ENCODE peak calls at places on chromosomes 3 and 15, in eight cellular contexts. One of them, this sample, is unnamed.

GRCh38 chr15:85749261-85750151 is 45.2 kb downstream of the KLHL25 start:
- DNase-seq in hypothalamus: no peak
- DNase-seq in testis: peak
- DNase-seq in stimulated activated naive CD4-positive, alpha-beta T cell treated with Interleukin-2 at 50 U/mL for 16 hours: no peak
- DNase-seq in fibroblast of pulmonary artery: no peak
- DNase-seq in dorsolateral prefrontal cortex: no peak
- DNase-seq in central memory CD4-positive, alpha-beta T cell: no peak
- DNase-seq in ascending aorta: no peak
- DNase-seq in this sample: no peak

GRCh38 chr15:40567111-40567510 is 2.0 kb upstream of the RPUSD2 start:
- DNase-seq in hypothalamus: no peak
- DNase-seq in testis: no peak
- DNase-seq in stimulated activated naive CD4-positive, alpha-beta T cell treated with Interleukin-2 at 50 U/mL for 16 hours: no peak
- DNase-seq in fibroblast of pulmonary artery: peak
- DNase-seq in dorsolateral prefrontal cortex: no peak
- DNase-seq in central memory CD4-positive, alpha-beta T cell: no peak
- DNase-seq in ascending aorta: no peak
- DNase-seq in this sample: no peak

GRCh38 chr3:169432692-169433432 is 230.7 kb downstream of the MECOM start:
- DNase-seq in hypothalamus: no peak
- DNase-seq in testis: no peak
- DNase-seq in stimulated activated naive CD4-positive, alpha-beta T cell treated with Interleukin-2 at 50 U/mL for 16 hours: no peak
- DNase-seq in fibroblast of pulmonary artery: no peak
- DNase-seq in dorsolateral prefrontal cortex: no peak
- DNase-seq in central memory CD4-positive, alpha-beta T cell: no peak
- DNase-seq in ascending aorta: no peak
- DNase-seq in this sample: no peak

GRCh38 chr3:185737020-185737419 is 87.8 kb downstream of the IGF2BP2 start:
- DNase-seq in hypothalamus: no peak
- DNase-seq in testis: no peak
- DNase-seq in stimulated activated naive CD4-positive, alpha-beta T cell treated with Interleukin-2 at 50 U/mL for 16 hours: no peak
- DNase-seq in fibroblast of pulmonary artery: peak
- DNase-seq in dorsolateral prefrontal cortex: no peak
- DNase-seq in central memory CD4-positive, alpha-beta T cell: no peak
- DNase-seq in ascending aorta: no peak
- DNase-seq in this sample: no peak

GRCh38 chr3:67292356-67293225 is 294.5 kb downstream of the KBTBD8 start:
- DNase-seq in hypothalamus: no peak
- DNase-seq in testis: no peak
- DNase-seq in stimulated activated naive CD4-positive, alpha-beta T cell treated with Interleukin-2 at 50 U/mL for 16 hours: no peak
- DNase-seq in fibroblast of pulmonary artery: peak
- DNase-seq in dorsolateral prefrontal cortex: no peak
- DNase-seq in central memory CD4-positive, alpha-beta T cell: no peak
- DNase-seq in ascending aorta: no peak
- DNase-seq in this sample: no peak

GRCh38 chr3:187744169-187745151 is 808 bp downstream of the BCL6 start:
- DNase-seq in hypothalamus: no peak
- DNase-seq in testis: peak
- DNase-seq in stimulated activated naive CD4-positive, alpha-beta T cell treated with Interleukin-2 at 50 U/mL for 16 hours: peak
- DNase-seq in fibroblast of pulmonary artery: peak
- DNase-seq in dorsolateral prefrontal cortex: no peak
- DNase-seq in central memory CD4-positive, alpha-beta T cell: peak
- DNase-seq in ascending aorta: no peak
- DNase-seq in this sample: no peak

GRCh38 chr15:68391084-68391483 is 40.9 kb downstream of the ITGA11 start:
- DNase-seq in hypothalamus: no peak
- DNase-seq in testis: no peak
- DNase-seq in stimulated activated naive CD4-positive, alpha-beta T cell treated with Interleukin-2 at 50 U/mL for 16 hours: no peak
- DNase-seq in fibroblast of pulmonary artery: no peak
- DNase-seq in dorsolateral prefrontal cortex: no peak
- DNase-seq in central memory CD4-positive, alpha-beta T cell: no peak
- DNase-seq in ascending aorta: no peak
- DNase-seq in this sample: no peak

GRCh38 chr3:38133557-38134405 is 3.1 kb downstream of the ACAA1 start:
- DNase-seq in hypothalamus: no peak
- DNase-seq in testis: no peak
- DNase-seq in stimulated activated naive CD4-positive, alpha-beta T cell treated with Interleukin-2 at 50 U/mL for 16 hours: no peak
- DNase-seq in fibroblast of pulmonary artery: no peak
- DNase-seq in dorsolateral prefrontal cortex: no peak
- DNase-seq in central memory CD4-positive, alpha-beta T cell: no peak
- DNase-seq in ascending aorta: no peak
- DNase-seq in this sample: no peak

GRCh38 chr3:174342206-174342605 is 516.9 kb upstream of the NAALADL2 start:
- DNase-seq in hypothalamus: no peak
- DNase-seq in testis: no peak
- DNase-seq in stimulated activated naive CD4-positive, alpha-beta T cell treated with Interleukin-2 at 50 U/mL for 16 hours: no peak
- DNase-seq in fibroblast of pulmonary artery: no peak
- DNase-seq in dorsolateral prefrontal cortex: no peak
- DNase-seq in central memory CD4-positive, alpha-beta T cell: no peak
- DNase-seq in ascending aorta: no peak
- DNase-seq in this sample: no peak

GRCh38 chr3:45572755-45573154 is 21.8 kb upstream of the LIMD1 start:
- DNase-seq in hypothalamus: no peak
- DNase-seq in testis: no peak
- DNase-seq in stimulated activated naive CD4-positive, alpha-beta T cell treated with Interleukin-2 at 50 U/mL for 16 hours: no peak
- DNase-seq in fibroblast of pulmonary artery: no peak
- DNase-seq in dorsolateral prefrontal cortex: no peak
- DNase-seq in central memory CD4-positive, alpha-beta T cell: no peak
- DNase-seq in ascending aorta: no peak
- DNase-seq in this sample: no peak

GRCh38 chr15:81163961-81164800 is 30.1 kb downstream of the CFAP161 start:
- DNase-seq in hypothalamus: no peak
- DNase-seq in testis: no peak
- DNase-seq in stimulated activated naive CD4-positive, alpha-beta T cell treated with Interleukin-2 at 50 U/mL for 16 hours: no peak
- DNase-seq in fibroblast of pulmonary artery: peak
- DNase-seq in dorsolateral prefrontal cortex: no peak
- DNase-seq in central memory CD4-positive, alpha-beta T cell: no peak
- DNase-seq in ascending aorta: no peak
- DNase-seq in this sample: no peak

GRCh38 chr3:11245827-11246662 is 26.2 kb upstream of the ATG7 start:
- DNase-seq in hypothalamus: no peak
- DNase-seq in testis: no peak
- DNase-seq in stimulated activated naive CD4-positive, alpha-beta T cell treated with Interleukin-2 at 50 U/mL for 16 hours: no peak
- DNase-seq in fibroblast of pulmonary artery: no peak
- DNase-seq in dorsolateral prefrontal cortex: no peak
- DNase-seq in central memory CD4-positive, alpha-beta T cell: no peak
- DNase-seq in ascending aorta: no peak
- DNase-seq in this sample: no peak

GRCh38 chr3:101814835-101815234 is 34.5 kb upstream of the NFKBIZ start:
- DNase-seq in hypothalamus: no peak
- DNase-seq in testis: no peak
- DNase-seq in stimulated activated naive CD4-positive, alpha-beta T cell treated with Interleukin-2 at 50 U/mL for 16 hours: no peak
- DNase-seq in fibroblast of pulmonary artery: no peak
- DNase-seq in dorsolateral prefrontal cortex: no peak
- DNase-seq in central memory CD4-positive, alpha-beta T cell: no peak
- DNase-seq in ascending aorta: no peak
- DNase-seq in this sample: no peak

GRCh38 chr15:83285284-83285978 is 967 bp upstream of the BNC1 start:
- DNase-seq in hypothalamus: no peak
- DNase-seq in testis: no peak
- DNase-seq in stimulated activated naive CD4-positive, alpha-beta T cell treated with Interleukin-2 at 50 U/mL for 16 hours: no peak
- DNase-seq in fibroblast of pulmonary artery: no peak
- DNase-seq in dorsolateral prefrontal cortex: no peak
- DNase-seq in central memory CD4-positive, alpha-beta T cell: no peak
- DNase-seq in ascending aorta: no peak
- DNase-seq in this sample: no peak

GRCh38 chr3:163587342-163587741 is 1491.0 kb downstream of the SI start:
- DNase-seq in hypothalamus: no peak
- DNase-seq in testis: no peak
- DNase-seq in stimulated activated naive CD4-positive, alpha-beta T cell treated with Interleukin-2 at 50 U/mL for 16 hours: no peak
- DNase-seq in fibroblast of pulmonary artery: no peak
- DNase-seq in dorsolateral prefrontal cortex: no peak
- DNase-seq in central memory CD4-positive, alpha-beta T cell: no peak
- DNase-seq in ascending aorta: no peak
- DNase-seq in this sample: no peak

GRCh38 chr15:72809329-72809728 is 25.8 kb upstream of the ADPGK start:
- DNase-seq in hypothalamus: no peak
- DNase-seq in testis: no peak
- DNase-seq in stimulated activated naive CD4-positive, alpha-beta T cell treated with Interleukin-2 at 50 U/mL for 16 hours: no peak
- DNase-seq in fibroblast of pulmonary artery: no peak
- DNase-seq in dorsolateral prefrontal cortex: no peak
- DNase-seq in central memory CD4-positive, alpha-beta T cell: no peak
- DNase-seq in ascending aorta: no peak
- DNase-seq in this sample: no peak

GRCh38 chr3:187183210-187183862 is 13.9 kb upstream of the RTP1 start:
- DNase-seq in hypothalamus: no peak
- DNase-seq in testis: no peak
- DNase-seq in stimulated activated naive CD4-positive, alpha-beta T cell treated with Interleukin-2 at 50 U/mL for 16 hours: no peak
- DNase-seq in fibroblast of pulmonary artery: no peak
- DNase-seq in dorsolateral prefrontal cortex: no peak
- DNase-seq in central memory CD4-positive, alpha-beta T cell: no peak
- DNase-seq in ascending aorta: no peak
- DNase-seq in this sample: no peak

GRCh38 chr15:73564255-73564654 is 68.9 kb downstream of the NPTN start:
- DNase-seq in hypothalamus: no peak
- DNase-seq in testis: no peak
- DNase-seq in stimulated activated naive CD4-positive, alpha-beta T cell treated with Interleukin-2 at 50 U/mL for 16 hours: no peak
- DNase-seq in fibroblast of pulmonary artery: peak
- DNase-seq in dorsolateral prefrontal cortex: no peak
- DNase-seq in central memory CD4-positive, alpha-beta T cell: no peak
- DNase-seq in ascending aorta: no peak
- DNase-seq in this sample: no peak